ENCODE peak calls at places on chromosomes 1 and 21, in five cellular contexts. W is A549, Z is GM12878, K is IMR-90, R is K562. N is an unnamed sample. For H3K4me1, the result is how much of the 10 kb centered on the place peaks cover.

GRCh38 chr1:2087766-2088165 is 37.6 kb downstream of the PRKCZ start:
- DNase-seq in Z (no peak), K (no peak), W (no peak), R (no peak), N (no peak)

GRCh38 chr1:234907585-234908457 is 220.8 kb downstream of the TOMM20 start:
- DNase-seq in K (peak), R (no peak), W (no peak), Z (no peak), N (no peak)

GRCh38 chr1:67053535-67053784 is 488 bp downstream of the SLC35D1 start:
- DNase-seq in K (no peak), R (peak), Z (no peak), W (peak), N (no peak)

GRCh38 chr1:214506972-214507431 is 44.4 kb downstream of the PTPN14 start:
- DNase-seq in K (no peak), R (no peak), Z (no peak), W (peak), N (peak)

GRCh38 chr1:169484683-169485426 is 889 bp downstream of the SLC19A2 start:
- DNase-seq in Z (no peak), R (peak), W (peak), K (peak), N (no peak)

GRCh38 chr1:119253366-119253765 is 112.9 kb upstream of the WARS2 start:
- DNase-seq in W (no peak), Z (no peak), K (peak), R (no peak), N (no peak)

GRCh38 chr21:25734654-25735220 is at the start of the genes ATP5PF and GABPA:
- DNase-seq in K (peak), W (peak), R (peak), Z (peak), N (peak)

GRCh38 chr1:208349679-208350330 is 105.6 kb upstream of the PLXNA2 start:
- DNase-seq in Z (no peak), K (no peak), R (no peak), W (no peak), N (no peak)

GRCh38 chr1:231600461-231600976 is 26.1 kb upstream of the DISC1 start:
- DNase-seq in R (no peak), Z (no peak), W (no peak), K (peak), N (no peak)

GRCh38 chr1:177355575-177355974 is 184.8 kb downstream of the BRINP2 start:
- DNase-seq in Z (no peak), W (no peak), K (peak), R (peak), N (no peak)

DNA sequence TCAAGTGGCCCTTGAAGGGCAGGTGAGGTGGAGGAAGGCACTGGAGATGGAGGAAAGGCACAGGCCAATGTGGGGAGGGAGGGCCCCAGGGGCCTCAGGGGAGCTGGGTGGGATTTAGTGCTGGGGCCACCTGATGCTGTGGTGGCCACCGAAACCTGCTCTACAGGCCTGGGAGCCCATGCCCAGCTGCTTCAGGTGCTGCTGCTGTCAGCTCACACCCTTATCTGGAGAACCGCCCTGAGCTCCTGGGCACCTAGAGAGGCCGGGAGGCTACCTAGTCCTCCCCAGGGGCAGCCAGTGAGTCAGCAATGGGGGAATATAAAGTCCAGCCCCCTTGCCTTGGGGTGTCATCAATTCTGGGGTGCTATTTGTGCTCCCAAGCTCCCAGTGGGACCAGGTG is 12.2 kb downstream of the FAM131C start:
- DNase-seq in Z (no peak), R (no peak), W (no peak), K (no peak), N (no peak)
- TF ChIP-seq RAD21 in Z (no peak), R (no peak), W (no peak), K (no peak), N (no peak)

GRCh38 chr1:227947678-227948492 is at the start of gene WNT9A:
- DNase-seq in K (peak), W (peak), Z (no peak), R (peak), N (no peak)
- H3K4me3 ChIP-seq in K (peak), W (peak), Z (no peak), R (peak), N (peak)

DNA sequence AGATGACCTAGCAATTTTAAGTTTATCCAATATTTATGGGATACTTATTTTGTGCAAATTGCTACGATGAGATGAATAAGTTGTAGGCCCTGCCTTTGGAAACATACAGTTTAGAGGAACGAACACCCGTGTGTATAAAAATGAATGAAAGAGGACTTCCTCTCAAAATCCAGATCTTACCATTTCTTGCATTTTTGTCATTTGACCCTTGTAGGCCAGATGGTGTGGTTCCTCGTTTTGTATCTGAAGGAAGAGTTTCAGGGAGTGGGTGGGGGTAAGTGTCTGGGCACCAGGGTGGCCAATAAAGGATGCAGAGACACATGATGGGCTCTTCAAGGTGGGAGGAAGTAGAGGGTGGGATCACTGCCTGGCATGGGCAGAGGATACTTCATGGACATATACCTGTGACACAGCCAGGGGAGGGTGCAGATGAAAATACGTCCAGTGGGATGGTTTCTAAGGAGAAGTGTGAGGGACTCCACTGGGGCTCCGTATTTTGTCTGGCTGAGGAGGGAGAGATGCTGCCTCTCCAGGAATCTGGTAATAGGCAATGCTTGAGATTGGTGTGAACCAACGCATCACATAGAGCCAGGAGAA is 14.4 kb downstream of the MAPKAPK2 start:
- DNase-seq in R (no peak), K (no peak), Z (no peak), W (no peak), N (no peak)
- H3K4me1 ChIP-seq in R (under half), K (under half), Z (under half), W (under half), N (under half)

GRCh38 chr21:37764696-37765095 is 151.6 kb downstream of the KCNJ6 start:
- DNase-seq in W (no peak), Z (no peak), K (no peak), R (no peak), N (no peak)
- TF ChIP-seq RAD21 in W (no peak), Z (no peak), K (no peak), R (no peak), N (no peak)

GRCh38 chr21:44855572-44855971 is 17.9 kb downstream of the PTTG1IP start:
- DNase-seq in R (no peak), K (no peak), W (no peak), Z (no peak), N (no peak)

GRCh38 chr21:44853601-44854390 is 19.7 kb downstream of the PTTG1IP start:
- DNase-seq in K (no peak), Z (no peak), R (peak), W (no peak), N (no peak)

GRCh38 chr21:44856131-44856530 is 17.4 kb downstream of the PTTG1IP start:
- DNase-seq in Z (no peak), K (no peak), W (no peak), R (no peak), N (no peak)

GRCh38 chr21:44854664-44855446 is 18.6 kb downstream of the PTTG1IP start:
- DNase-seq in K (no peak), W (no peak), Z (no peak), R (peak), N (no peak)

GRCh38 chr21:44854391-44854663 is 19.2 kb downstream of the PTTG1IP start:
- DNase-seq in Z (no peak), R (peak), K (no peak), W (no peak), N (no peak)
- H3K4me3 ChIP-seq in Z (no peak), R (no peak), K (no peak), W (no peak), N (no peak)

GRCh38 chr1:41891403-41891896 is 27.3 kb downstream of the HIVEP3 start:
- DNase-seq in K (peak), Z (peak), W (no peak), R (peak), N (no peak)
- H3K4me1 ChIP-seq in K (under half), Z (under half), W (under half), R (under half), N (under half)

DNA sequence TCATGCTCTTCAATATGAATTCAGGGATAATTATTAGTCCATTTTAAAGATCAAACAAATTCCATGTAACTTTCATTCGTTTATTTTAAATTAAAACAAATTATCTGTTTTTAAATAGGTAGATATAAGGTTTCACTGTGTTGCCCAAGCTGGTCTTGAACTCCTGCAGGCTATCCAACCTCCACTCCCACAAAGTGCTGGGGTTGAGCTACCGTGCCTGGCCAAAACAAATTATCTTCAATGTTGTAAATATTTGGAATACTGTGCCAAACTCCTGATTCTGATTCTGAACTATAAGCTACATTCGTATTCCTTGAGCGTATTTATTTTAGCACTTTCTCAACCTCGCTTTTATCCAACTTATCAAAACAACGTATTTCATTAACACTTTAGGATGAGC is 19.6 kb downstream of the AGL start:
- DNase-seq in R (no peak), K (no peak), W (no peak), Z (no peak), N (no peak)
- TF ChIP-seq RAD21 in R (no peak), K (no peak), W (no peak), Z (no peak), N (no peak)

GRCh38 chr1:1069711-1070676 is 4.1 kb downstream of the RNF223 start:
- DNase-seq in W (no peak), Z (no peak), R (peak), K (peak), N (no peak)
- H3K4me3 ChIP-seq in W (peak), Z (peak), R (peak), K (peak), N (peak)

N was measured in HCT116.